ENCODE peak calls at places on chromosome 10, in six cellular contexts. P, J, R, M, K and V are unnamed samples.

GRCh38 chr10:8137272-8137680 is 82.8 kb downstream of the GATA3 start:
- DNase-seq in P (no peak), R (no peak), M (no peak), J (no peak), K (no peak), V (no peak)

GRCh38 chr10:60362461-60362860 is 27.2 kb downstream of the ANK3 start:
- DNase-seq in K (no peak), J (no peak), R (no peak), M (no peak), P (no peak), V (no peak)

GRCh38 chr10:22369433-22370072 is 24.3 kb downstream of the SPAG6 start:
- DNase-seq in P (no peak), R (peak; percentile 10), K (no peak), M (no peak), J (no peak), V (no peak)

GRCh38 chr10:113319450-113319849 is 233.4 kb upstream of the HABP2 start:
- DNase-seq in P (no peak), J (no peak), M (no peak), R (no peak), K (no peak), V (no peak)

GRCh38 chr10:131640045-131640644 is 260.7 kb upstream of the PPP2R2D start:
- DNase-seq in J (no peak), R (no peak), K (no peak), P (no peak), M (no peak), V (no peak)

GRCh38 chr10:3682745-3683144 is 102.3 kb downstream of the KLF6 start:
- DNase-seq in M (no peak), K (no peak), J (no peak), R (no peak), P (no peak), V (no peak)

GRCh38 chr10:28317735-28318134 is 14.9 kb upstream of the MPP7 start:
- DNase-seq in J (no peak), R (no peak), P (no peak), K (no peak), M (no peak), V (no peak)

GRCh38 chr10:133096616-133097269 is 9.0 kb downstream of the ADGRA1 start:
- DNase-seq in J (no peak), M (no peak), R (no peak), P (no peak), K (no peak), V (no peak)

GRCh38 chr10:11049772-11050171 is 32.1 kb downstream of the CELF2 start:
- DNase-seq in J (no peak), K (no peak), P (no peak), M (no peak), R (no peak), V (no peak)

GRCh38 chr10:116654816-116655215 is 34.1 kb downstream of the PNLIPRP2 start:
- DNase-seq in R (peak; percentile 44), P (no peak), K (no peak), J (no peak), M (no peak), V (no peak)

GRCh38 chr10:79185067-79185774 is 116.5 kb downstream of the ZMIZ1 start:
- DNase-seq in R (no peak), K (no peak), P (peak; percentile 66), J (no peak), M (peak; percentile 83), V (no peak)

GRCh38 chr10:113030453-113030852 is 80.4 kb downstream of the TCF7L2 start:
- DNase-seq in R (no peak), J (no peak), P (no peak), M (no peak), K (no peak), V (no peak)

GRCh38 chr10:3830946-3831345 is 45.9 kb upstream of the KLF6 start:
- DNase-seq in P (no peak), J (no peak), K (no peak), M (no peak), R (no peak), V (no peak)

GRCh38 chr10:44193156-44193555 is 191.7 kb downstream of the CXCL12 start:
- DNase-seq in M (no peak), R (no peak), P (no peak), K (no peak), J (no peak), V (no peak)

GRCh38 chr10:124522131-124522902 is 60.7 kb downstream of the LHPP start:
- DNase-seq in R (no peak), K (no peak), M (peak; percentile 46), J (no peak), P (peak; percentile 52), V (no peak)

GRCh38 chr10:84269773-84270172 is 24.9 kb downstream of the RGR start:
- DNase-seq in J (no peak), M (no peak), K (peak; percentile 43), R (peak; percentile 66), P (no peak), V (no peak)

GRCh38 chr10:61842755-61843497 is 58.6 kb upstream of the ARID5B start:
- DNase-seq in J (no peak), P (no peak), R (no peak), K (no peak), M (no peak), V (no peak)

GRCh38 chr10:87862644-87863101 is 660 bp downstream of the KLLN start:
- DNase-seq in K (no peak), P (peak; percentile 20), M (no peak), R (no peak), J (no peak), V (no peak)

DNA sequence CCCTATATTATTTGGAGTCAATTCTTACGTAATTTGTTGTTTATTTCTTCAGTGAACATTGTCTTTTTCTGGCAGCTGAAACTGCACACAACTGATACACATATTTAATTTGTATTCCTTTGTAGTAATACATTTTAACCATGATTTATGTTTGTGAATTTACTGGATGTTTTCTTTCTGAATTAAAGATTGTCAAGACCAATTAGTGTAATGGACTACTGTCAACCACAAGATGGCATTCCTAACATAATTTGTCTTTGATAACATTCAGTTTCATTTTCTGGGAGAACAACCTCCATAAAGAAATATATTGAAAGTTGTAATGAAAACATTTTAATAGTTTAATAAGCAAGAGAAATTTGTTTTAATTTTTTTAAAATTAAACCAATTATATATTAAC is 10.1 kb downstream of the THNSL1 start:
- DNase-seq in J (no peak), M (no peak), K (no peak), R (no peak), P (no peak), V (no peak)
- TF ChIP-seq CTCF in J (no peak), M (no peak), K (no peak), R (peak; percentile 22), P (no peak), V (no peak)

GRCh38 chr10:17781856-17782255 is 27.3 kb upstream of the MRC1 start:
- DNase-seq in K (no peak), M (no peak), J (no peak), P (no peak), R (no peak), V (no peak)
- TF ChIP-seq CTCF in K (no peak), M (no peak), J (no peak), P (no peak), R (peak; percentile 24), V (no peak)

GRCh38 chr10:93616844-93617360 is 4.6 kb downstream of the PDE6C start:
- DNase-seq in K (no peak), J (no peak), R (no peak), M (no peak), P (no peak), V (no peak)
- TF ChIP-seq CTCF in K (no peak), J (no peak), R (no peak), M (no peak), P (no peak), V (no peak)

GRCh38 chr10:50604049-50604640 is 19.6 kb downstream of the SGMS1 start:
- DNase-seq in K (no peak), J (no peak), M (no peak), P (no peak), R (no peak), V (no peak)
- TF ChIP-seq CTCF in K (no peak), J (no peak), M (no peak), P (no peak), R (no peak), V (no peak)

GRCh38 chr10:71268751-71269150 is 50.3 kb upstream of the SLC29A3 start:
- DNase-seq in M (no peak), P (no peak), J (no peak), K (no peak), R (no peak), V (no peak)

GRCh38 chr10:71266918-71267442 is 52.1 kb upstream of the SLC29A3 start:
- DNase-seq in J (no peak), P (no peak), K (no peak), M (no peak), R (no peak), V (no peak)

GRCh38 chr10:71269301-71270288 is 49.5 kb upstream of the SLC29A3 start:
- DNase-seq in P (peak; percentile 46), K (no peak), R (no peak), M (no peak), J (no peak), V (no peak)

GRCh38 chr10:71267508-71268240 is 51.4 kb upstream of the SLC29A3 start:
- DNase-seq in K (no peak), P (no peak), J (no peak), R (no peak), M (no peak), V (no peak)

GRCh38 chr10:71268247-71268691 is 50.8 kb upstream of the SLC29A3 start:
- DNase-seq in P (peak; percentile 51), K (no peak), J (no peak), M (no peak), R (no peak), V (peak; percentile 63)
- TF ChIP-seq CTCF in P (peak; percentile 24), K (peak; percentile 91), J (peak; percentile 22), M (no peak), R (peak; percentile 60), V (peak; percentile 50)

GRCh38 chr10:15265558-15265957 is 97.1 kb upstream of the NMT2 start:
- DNase-seq in J (no peak), P (no peak), K (no peak), M (no peak), R (no peak), V (no peak)

GRCh38 chr10:15263657-15264323 is 95.3 kb upstream of the NMT2 start:
- DNase-seq in K (no peak), M (no peak), R (no peak), J (no peak), P (no peak), V (no peak)

GRCh38 chr10:15265076-15265475 is 96.6 kb upstream of the NMT2 start:
- DNase-seq in M (no peak), J (no peak), P (no peak), K (no peak), R (no peak), V (no peak)

GRCh38 chr10:15259136-15259535 is 90.6 kb upstream of the NMT2 start:
- DNase-seq in J (no peak), M (no peak), P (no peak), R (no peak), K (no peak), V (no peak)

DNA sequence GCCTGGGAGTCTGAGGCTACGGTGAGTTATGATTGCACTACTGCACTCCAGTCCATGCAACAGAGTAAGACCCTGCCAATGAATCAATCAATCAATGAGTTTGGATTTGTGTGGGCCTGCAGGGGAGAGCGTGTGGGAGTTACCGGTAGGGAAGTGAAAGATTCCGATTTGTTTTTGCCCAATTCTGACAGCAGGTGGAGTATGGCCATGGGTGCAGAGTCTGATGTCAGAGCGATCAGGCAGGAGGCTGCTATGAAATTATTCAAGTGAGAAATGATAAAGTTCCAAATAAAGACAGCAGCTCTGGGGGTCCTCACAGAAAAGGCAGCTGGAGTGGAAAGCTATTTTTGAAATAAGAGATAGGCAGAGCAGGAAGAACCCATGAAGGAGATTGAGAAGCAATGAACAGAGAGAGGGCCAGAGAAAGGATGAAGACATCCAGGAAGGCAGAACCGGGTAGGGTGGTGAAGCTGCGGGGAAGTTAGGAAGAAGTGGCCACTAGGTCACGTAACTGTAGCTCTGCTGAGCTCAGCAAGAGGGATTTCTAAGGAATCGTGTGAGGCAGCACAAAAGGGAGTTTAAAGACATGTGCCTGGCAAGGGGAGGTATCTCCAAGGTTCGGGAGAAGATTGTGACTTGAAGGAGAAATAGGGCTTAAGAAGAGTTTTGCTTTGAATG is 93.7 kb upstream of the NMT2 start:
- DNase-seq in J (no peak), R (no peak), P (no peak), M (no peak), K (no peak), V (no peak)
- TF ChIP-seq CTCF in J (no peak), R (peak; percentile 25), P (peak; percentile 31), M (no peak), K (peak; percentile 48), V (peak; percentile 20)